ENCODE peak calls at places on chromosomes 7 and 10, in seven cellular contexts. P is GM23248; H is Caco-2; M is neural progenitor cell; W is mammary epithelial cell; E is effector memory CD4-positive, alpha-beta T cell; L is PC-9. I is an unnamed sample.

GRCh38 chr7:128939861-128940410 is 2.2 kb downstream of the IRF5 start:
- DNase-seq in H (no peak), E (no peak), M (no peak), L (no peak), W (no peak), P (no peak), I (no peak)

GRCh38 chr7:2687338-2687869 is 598 bp upstream of the AMZ1 start:
- DNase-seq in W (no peak), M (no peak), L (no peak), E (no peak), H (no peak), P (peak; percentile 89), I (peak; percentile 44)

GRCh38 chr7:33806284-33807157 is 98.8 kb upstream of the BMPER start:
- DNase-seq in L (no peak), M (peak; percentile 8), W (no peak), E (no peak), P (no peak), H (no peak), I (peak; percentile 90)

GRCh38 chr10:91756286-91756685 is 41.9 kb upstream of the TNKS2 start:
- DNase-seq in E (no peak), W (no peak), L (no peak), P (peak; percentile 62), M (no peak), H (no peak), I (no peak)

GRCh38 chr10:76432274-76433012 is 1001.0 kb downstream of the LRMDA start:
- DNase-seq in M (no peak), E (no peak), W (peak; percentile 74), L (peak; percentile 60), P (peak; percentile 87), H (no peak), I (peak; percentile 85)

GRCh38 chr7:37510043-37510634 is 61.5 kb upstream of the ELMO1 start:
- DNase-seq in M (peak; percentile 35), P (peak; percentile 32), E (no peak), W (no peak), L (no peak), H (peak; percentile 15), I (peak; percentile 31)

GRCh38 chr10:33237736-33238624 is 96.5 kb downstream of the NRP1 start:
- DNase-seq in L (peak; percentile 72), P (peak; percentile 97), H (peak; percentile 61), M (no peak), W (peak; percentile 95), E (no peak), I (no peak)

GRCh38 chr7:127802845-127803244 is 150.9 kb downstream of the SND1 start:
- DNase-seq in H (no peak), L (no peak), E (no peak), P (no peak), W (no peak), M (no peak), I (no peak)

GRCh38 chr10:51007781-51008180 is 66.5 kb upstream of the PRKG1 start:
- DNase-seq in M (no peak), P (peak; percentile 90), L (no peak), E (no peak), H (no peak), W (peak; percentile 65), I (no peak)

GRCh38 chr10:49408437-49409306 is 12.8 kb upstream of the DRGX start:
- DNase-seq in W (no peak), M (no peak), H (peak; percentile 42), E (no peak), L (no peak), P (no peak), I (peak; percentile 11)

GRCh38 chr10:33199731-33200130 is 134.7 kb downstream of the NRP1 start:
- DNase-seq in H (no peak), P (no peak), L (no peak), M (no peak), W (no peak), E (no peak), I (no peak)

GRCh38 chr10:67678335-67678974 is 17.5 kb downstream of the CTNNA3 start:
- DNase-seq in H (no peak), P (no peak), M (no peak), L (no peak), W (no peak), E (no peak), I (no peak)

GRCh38 chr10:22805304-22805703 is 90.9 kb upstream of the PIP4K2A start:
- DNase-seq in H (peak; percentile 30), P (peak; percentile 73), L (no peak), M (no peak), E (no peak), W (no peak), I (peak; percentile 39)

GRCh38 chr10:84329986-84330651 is 1.7 kb downstream of the CCSER2 start:
- DNase-seq in P (no peak), M (no peak), E (peak; percentile 37), L (no peak), H (no peak), W (no peak), I (no peak)

GRCh38 chr7:18666107-18666728 is 170.7 kb downstream of the HDAC9 start:
- DNase-seq in P (peak; percentile 85), E (peak; percentile 36), L (peak; percentile 57), H (peak; percentile 70), W (peak; percentile 52), M (peak; percentile 88), I (peak; percentile 84)

GRCh38 chr10:7075851-7076250 is 335.0 kb downstream of the SFMBT2 start:
- DNase-seq in L (no peak), E (no peak), H (no peak), W (no peak), P (no peak), M (no peak), I (no peak)

GRCh38 chr10:90865400-90865799 is 6.4 kb upstream of the RPP30 start:
- DNase-seq in H (peak; percentile 16), L (no peak), E (no peak), M (no peak), P (peak; percentile 69), W (no peak), I (no peak)

GRCh38 chr10:114048472-114048871 is 4.8 kb downstream of the ADRB1 start:
- DNase-seq in L (no peak), P (no peak), W (no peak), E (no peak), M (no peak), H (no peak), I (no peak)

GRCh38 chr10:22986771-22987542 is 59.1 kb downstream of the ARMC3 start:
- DNase-seq in E (no peak), H (no peak), M (peak; percentile 28), L (no peak), W (peak; percentile 3), P (peak; percentile 59), I (peak; percentile 67)

GRCh38 chr7:77565917-77566316 is 28.8 kb downstream of the PTPN12 start:
- DNase-seq in E (no peak), W (peak; percentile 70), P (peak; percentile 92), M (no peak), H (no peak), L (no peak), I (no peak)

GRCh38 chr10:43078986-43079273 is 2.1 kb downstream of the RET start:
- DNase-seq in L (peak; percentile 38), W (no peak), E (no peak), P (peak; percentile 35), M (peak; percentile 79), H (peak; percentile 55), I (no peak)

DNA sequence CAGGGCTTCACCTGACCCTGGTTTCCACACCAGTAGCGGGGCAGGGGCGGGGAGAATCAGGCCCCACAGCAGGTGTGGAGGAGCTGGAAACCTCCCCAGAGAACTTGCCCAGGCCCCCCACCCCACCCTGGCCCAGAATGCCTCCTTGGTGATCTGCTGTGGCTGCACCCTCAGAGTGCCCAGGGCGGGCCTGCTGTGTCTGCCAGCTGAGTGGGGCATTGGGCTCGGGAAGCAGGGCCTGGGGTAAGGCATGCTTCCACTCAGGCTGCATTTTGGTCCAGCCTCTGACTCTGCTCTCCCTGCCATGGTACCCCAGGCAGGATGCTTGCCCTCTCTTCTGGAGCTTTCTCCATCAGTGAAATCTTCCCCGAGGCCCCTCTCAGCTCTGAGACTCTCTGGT is 1.1 kb upstream of the CRHR2 start:
- DNase-seq in H (no peak), E (no peak), L (no peak), M (no peak), W (no peak), P (no peak), I (no peak)
- H3K27me3 ChIP-seq in H (no peaks in the 10 kb centered on the region), E (peaks cover 16% of the 10 kb centered on the region), L (peaks cover 66% of the 10 kb centered on the region), M (peaks cover 48% of the 10 kb centered on the region), W (peaks cover 35% of the 10 kb centered on the region), P (peaks cover 70% of the 10 kb centered on the region), I (peaks cover 61% of the 10 kb centered on the region)

DNA sequence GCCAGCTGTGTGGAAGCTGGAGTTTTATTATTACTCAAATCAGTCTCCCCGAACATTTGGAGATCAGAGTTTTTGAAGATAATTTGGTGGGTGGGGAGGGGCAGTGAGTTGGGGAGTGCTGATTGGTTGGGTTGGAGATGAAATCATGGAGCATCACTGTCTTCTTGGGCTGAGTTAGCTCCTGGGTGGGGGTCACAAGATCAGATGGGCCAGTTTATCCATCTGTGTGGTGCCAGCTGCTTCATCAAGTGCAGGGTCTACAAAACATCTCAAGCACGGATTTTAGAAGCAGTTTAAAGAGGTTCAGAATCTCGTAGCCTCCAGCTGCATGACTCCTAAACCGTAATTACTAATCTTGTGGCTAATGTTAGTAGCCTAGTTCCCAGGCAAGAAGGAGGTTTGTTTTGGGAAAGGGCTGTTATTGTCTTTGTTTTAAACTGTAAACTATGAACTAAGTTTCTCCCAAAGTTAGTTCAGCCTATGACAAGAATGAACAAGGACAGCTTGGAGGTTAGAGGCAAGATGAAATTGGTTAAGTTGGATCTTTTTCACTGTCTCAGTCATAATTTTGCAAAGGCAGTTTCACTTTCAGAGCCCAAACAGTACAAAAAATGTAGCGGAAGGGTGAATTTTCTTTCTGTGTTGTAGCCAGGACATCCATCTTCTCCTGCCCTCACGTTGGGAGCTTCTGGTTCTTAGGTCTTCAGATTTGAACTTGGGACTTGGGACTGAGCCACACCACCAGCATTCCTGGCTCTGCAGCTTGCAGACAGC is 43.1 kb downstream of the KLF6 start:
- DNase-seq in P (peak; percentile 80), H (no peak), E (no peak), W (no peak), L (no peak), M (no peak), I (no peak)
- H3K4me3 ChIP-seq in P (peak overlapping the region; percentile 54), H (no peak overlapping the region), E (peak overlapping the region; percentile 25), W (no peak overlapping the region), L (no peak overlapping the region), M (no peak overlapping the region), I (no peak overlapping the region)

GRCh38 chr10:124734311-124735166 is 9.6 kb downstream of the FAM53B start:
- DNase-seq in M (no peak), L (no peak), P (no peak), W (no peak), H (no peak), E (no peak), I (no peak)
- H3K4me1 ChIP-seq in M (peaks cover 12% of the 10 kb centered on the region), L (peaks cover 8% of the 10 kb centered on the region), P (peaks cover 10% of the 10 kb centered on the region), W (peaks cover 53% of the 10 kb centered on the region), H (no peaks in the 10 kb centered on the region), E (peaks cover 99% of the 10 kb centered on the region), I (peaks cover 33% of the 10 kb centered on the region)

GRCh38 chr7:157594306-157594705 is 257.5 kb downstream of the DNAJB6 start:
- DNase-seq in E (no peak), L (no peak), H (no peak), W (no peak), M (no peak), P (no peak), I (no peak)

GRCh38 chr7:157595086-157595855 is 258.5 kb downstream of the DNAJB6 start:
- DNase-seq in E (no peak), M (no peak), L (no peak), P (no peak), H (no peak), W (no peak), I (no peak)

GRCh38 chr7:157597562-157597961 is 260.8 kb downstream of the DNAJB6 start:
- DNase-seq in E (no peak), M (no peak), P (no peak), L (no peak), W (no peak), H (no peak), I (no peak)

GRCh38 chr7:157596026-157596425 is 259.2 kb downstream of the DNAJB6 start:
- DNase-seq in M (no peak), W (no peak), P (no peak), E (no peak), H (no peak), L (no peak), I (no peak)

GRCh38 chr7:157596471-157596870 is 259.7 kb downstream of the DNAJB6 start:
- DNase-seq in W (no peak), P (no peak), E (no peak), M (no peak), L (no peak), H (no peak), I (no peak)
- H3K27me3 ChIP-seq in W (no peaks in the 10 kb centered on the region), P (no peaks in the 10 kb centered on the region), E (no peaks in the 10 kb centered on the region), M (peaks cover 97% of the 10 kb centered on the region), L (peaks cover 96% of the 10 kb centered on the region), H (no peaks in the 10 kb centered on the region), I (peaks cover 14% of the 10 kb centered on the region)